ENCODE peak calls at places on chromosomes 3 and 15, in seven cellular contexts. R is PC-3; V is endothelial cell; I is AG04450; C is CD8-positive, alpha-beta T cell; Y is adrenal gland; X is HFFc6. Q is an unnamed sample.

GRCh38 chr3:40680685-40681657 is 156.2 kb downstream of the ZNF621 start:
- DNase-seq in X (no peak), C (no peak), V (no peak), Y (no peak), I (no peak), R (no peak), Q (no peak)

GRCh38 chr3:194928831-194929594 is 243.3 kb downstream of the FAM43A start:
- DNase-seq in R (peak), X (no peak), C (no peak), I (no peak), V (peak), Y (no peak), Q (peak)

GRCh38 chr15:61946778-61947177 is 113.5 kb downstream of the VPS13C start:
- DNase-seq in R (peak), V (no peak), Y (no peak), X (peak), I (peak), C (no peak), Q (no peak)

GRCh38 chr3:157294953-157295352 is 135.0 kb upstream of the CCNL1 start:
- DNase-seq in I (no peak), V (no peak), Y (no peak), R (no peak), C (no peak), X (no peak), Q (no peak)

GRCh38 chr3:56800373-56801150 is 1.2 kb downstream of the ARHGEF3 start:
- DNase-seq in R (peak), X (no peak), Y (peak), I (no peak), V (no peak), C (peak), Q (no peak)

GRCh38 chr3:194874206-194874605 is 188.5 kb downstream of the FAM43A start:
- DNase-seq in Y (no peak), R (no peak), C (no peak), X (no peak), V (no peak), I (no peak), Q (no peak)

GRCh38 chr3:154786724-154787123 is 293.4 kb upstream of the MME start:
- DNase-seq in C (no peak), X (no peak), I (no peak), R (no peak), Y (no peak), V (no peak), Q (no peak)

GRCh38 chr3:126125781-126126251 is 41.9 kb upstream of the SLC41A3 start:
- DNase-seq in I (no peak), X (no peak), R (no peak), Y (peak), V (no peak), C (no peak), Q (no peak)

GRCh38 chr3:16884084-16884747 is 539 bp upstream of the PLCL2 start:
- DNase-seq in R (peak), V (peak), Y (peak), C (peak), X (no peak), I (no peak), Q (peak)

GRCh38 chr3:195259146-195259563 is 11.8 kb downstream of the XXYLT1 start:
- DNase-seq in I (no peak), R (peak), Y (no peak), C (peak), X (peak), V (no peak), Q (no peak)

GRCh38 chr3:29594261-29594660 is 313.4 kb downstream of the RBMS3 start:
- DNase-seq in R (no peak), C (no peak), I (no peak), Y (no peak), X (no peak), V (no peak), Q (no peak)
- TF ChIP-seq CTCF in R (no peak), C (no peak), I (no peak), Y (no peak), X (no peak), V (no peak), Q (no peak)

GRCh38 chr3:109478614-109479013 is 141.3 kb upstream of the DPPA4 start:
- DNase-seq in C (no peak), V (no peak), R (no peak), I (no peak), X (no peak), Y (no peak), Q (no peak)

GRCh38 chr3:109480014-109480413 is 142.7 kb upstream of the DPPA4 start:
- DNase-seq in I (no peak), R (no peak), Y (no peak), V (no peak), C (no peak), X (no peak), Q (no peak)
- TF ChIP-seq CTCF in I (no peak), R (no peak), Y (no peak), V (no peak), C (no peak), X (no peak), Q (no peak)

DNA sequence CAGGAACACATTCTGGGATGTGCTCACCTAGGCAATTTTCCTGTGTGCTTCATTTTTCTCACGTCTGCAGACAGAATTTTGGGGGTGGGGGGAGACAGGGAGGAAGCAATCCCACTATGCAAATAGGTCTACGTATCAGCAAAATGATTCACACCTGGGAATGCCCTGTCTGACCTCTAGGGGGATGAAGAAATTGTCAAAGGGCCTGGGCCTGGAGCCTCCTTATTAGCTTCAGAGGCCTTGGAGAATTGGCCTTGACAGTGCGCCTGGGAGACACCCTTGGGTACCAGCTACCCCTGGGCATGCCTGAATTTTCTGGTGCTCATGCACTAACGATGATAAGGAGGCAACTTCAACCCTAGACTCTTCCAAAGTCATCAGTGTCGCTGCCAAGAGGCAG is 207.5 kb downstream of the CADPS start:
- DNase-seq in R (no peak), C (no peak), I (no peak), V (peak), X (no peak), Y (no peak), Q (no peak)
- TF ChIP-seq CTCF in R (no peak), C (no peak), I (no peak), V (peak), X (peak), Y (no peak), Q (peak)

DNA sequence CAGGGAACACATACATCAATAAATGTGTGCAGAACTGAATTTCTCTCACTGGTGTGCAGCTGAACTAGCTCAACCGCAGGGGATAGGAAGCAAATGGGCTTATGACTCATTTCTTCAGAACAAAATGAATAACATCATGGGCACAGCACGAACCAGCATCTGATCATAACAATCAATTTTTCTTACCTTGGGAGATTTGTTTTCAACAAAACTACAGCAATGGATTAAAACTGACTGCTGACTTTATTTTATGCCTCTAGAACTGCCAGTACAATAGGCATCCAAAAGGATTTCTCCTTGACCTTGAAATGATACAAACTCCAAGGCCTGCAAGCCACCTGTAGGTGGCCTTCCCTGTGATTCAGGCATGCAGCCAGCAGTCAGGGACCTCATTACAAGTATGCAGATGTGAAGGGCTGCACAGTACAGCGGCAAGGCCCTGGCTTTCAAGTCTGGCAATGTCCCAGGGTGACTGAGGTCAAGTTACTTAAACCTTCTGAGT is 26.1 kb downstream of the TAMM41 start:
- DNase-seq in V (no peak), X (peak), I (no peak), C (no peak), Y (peak), R (no peak), Q (no peak)
- TF ChIP-seq CTCF in V (no peak), X (peak), I (peak), C (no peak), Y (no peak), R (peak), Q (no peak)

GRCh38 chr3:10392244-10392643 is 71.3 kb upstream of the SEC13 start:
- DNase-seq in I (no peak), Y (no peak), C (no peak), R (no peak), X (no peak), V (no peak), Q (no peak)
- TF ChIP-seq CTCF in I (peak), Y (no peak), C (no peak), R (no peak), X (peak), V (no peak), Q (no peak)

DNA sequence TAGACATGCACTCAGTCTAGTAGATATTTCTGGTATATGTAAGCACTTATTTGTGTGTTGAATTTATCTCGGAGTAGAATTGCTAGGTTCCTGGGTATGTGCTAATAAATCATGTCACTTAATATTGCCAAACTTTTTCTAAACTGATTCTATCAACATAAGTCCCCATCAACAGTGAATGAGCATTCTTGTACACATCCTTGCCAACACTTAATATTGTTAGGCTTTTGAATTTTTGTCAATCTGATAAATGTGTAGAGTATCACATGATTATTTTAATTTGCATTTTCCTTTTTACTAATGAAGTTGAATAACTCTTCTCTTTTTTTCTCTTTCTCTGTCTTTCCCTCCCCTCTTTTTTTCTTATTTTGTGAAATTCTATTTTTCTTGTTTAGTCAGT is 33.3 kb upstream of the CEMIP start:
- DNase-seq in R (no peak), Y (no peak), V (no peak), X (no peak), I (no peak), C (no peak), Q (no peak)
- TF ChIP-seq CTCF in R (no peak), Y (no peak), V (no peak), X (no peak), I (no peak), C (no peak), Q (no peak)

DNA sequence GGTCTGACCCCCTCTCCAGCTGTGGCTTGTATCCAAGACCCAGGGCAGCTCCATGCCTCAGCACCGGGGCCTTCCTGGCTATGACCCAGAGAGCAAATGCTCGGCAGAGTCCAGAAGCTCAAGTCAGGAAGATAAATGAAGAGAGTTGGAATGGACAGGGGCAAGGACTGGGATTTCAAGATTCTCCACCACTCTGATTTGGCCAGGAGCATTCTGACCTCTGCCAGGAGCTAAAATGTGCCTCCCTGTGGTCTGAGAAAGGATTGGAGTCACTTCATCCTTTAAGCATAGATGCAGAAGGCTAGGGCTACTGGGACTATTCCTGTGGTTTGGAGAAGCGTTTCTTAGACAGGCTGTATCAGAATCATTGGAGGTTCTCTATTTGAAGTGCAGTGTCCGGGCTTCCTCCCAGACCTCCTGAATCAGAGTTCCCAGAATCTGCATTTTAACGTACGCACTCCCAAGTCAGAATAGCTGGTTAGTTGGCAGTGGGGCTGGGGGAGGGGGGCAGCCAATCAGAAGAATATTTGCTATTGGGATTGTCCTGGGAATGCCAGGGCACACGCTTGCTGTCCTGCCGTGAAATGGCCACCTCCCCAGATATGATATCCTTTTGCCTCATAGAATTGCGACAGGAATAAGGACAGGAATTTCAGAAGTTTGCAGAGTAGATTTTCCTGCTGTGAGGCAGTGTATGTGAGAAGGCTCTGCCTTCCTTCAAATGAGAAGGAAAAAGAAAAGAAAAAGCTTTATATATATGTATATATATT is 57.4 kb downstream of the HRH1 start:
- DNase-seq in C (no peak), V (no peak), I (no peak), Y (peak), X (no peak), R (no peak), Q (no peak)
- TF ChIP-seq CTCF in C (no peak), V (no peak), I (peak), Y (no peak), X (peak), R (peak), Q (no peak)